ENCODE peak calls at places on chromosomes 16 and 17, in seven cellular contexts. Q is amygdala, U is neural progenitor cell, I is NCI-H1105, V is HS-27A, R is lower leg skin, B is heart right ventricle. K is an unnamed sample.

GRCh38 chr17:31052187-31052889 is 42.4 kb upstream of the NF1 start:
- DNase-seq in Q (no peak), U (no peak), I (no peak), V (peak), R (peak), B (peak), K (peak)

GRCh38 chr16:2515180-2515803 is 1.5 kb downstream of the ATP6V0C start:
- DNase-seq in Q (no peak), U (no peak), I (no peak), V (no peak), R (no peak), B (peak), K (no peak)

GRCh38 chr16:31181102-31181830 is 1.3 kb downstream of the FUS start:
- DNase-seq in Q (no peak), U (peak), I (no peak), V (no peak), R (peak), B (peak), K (peak)

GRCh38 chr17:17853811-17854527 is 17.2 kb upstream of the SREBF1 start:
- DNase-seq in Q (no peak), U (no peak), I (no peak), V (no peak), R (no peak), B (no peak), K (no peak)

GRCh38 chr16:11679941-11680911 is 12.0 kb downstream of the SNN start:
- DNase-seq in Q (no peak), U (no peak), I (no peak), V (no peak), R (no peak), B (no peak), K (no peak)

GRCh38 chr16:84082835-84083569 is 33.7 kb downstream of the MBTPS1 start:
- DNase-seq in Q (peak), U (no peak), I (no peak), V (no peak), R (no peak), B (no peak), K (no peak)

GRCh38 chr17:16920628-16921020 is 51.3 kb downstream of the TNFRSF13B start:
- DNase-seq in Q (no peak), U (no peak), I (no peak), V (no peak), R (no peak), B (no peak), K (no peak)

GRCh38 chr17:67180275-67180674 is 64.7 kb downstream of the HELZ start:
- DNase-seq in Q (no peak), U (no peak), I (no peak), V (no peak), R (no peak), B (no peak), K (no peak)

GRCh38 chr17:83091257-83092141 is 12.1 kb downstream of the METRNL start:
- DNase-seq in Q (no peak), U (no peak), I (no peak), V (no peak), R (peak), B (no peak), K (no peak)

GRCh38 chr17:54524501-54524900 is 376.2 kb upstream of the TOM1L1 start:
- DNase-seq in Q (no peak), U (no peak), I (no peak), V (no peak), R (no peak), B (no peak), K (no peak)

GRCh38 chr16:68798398-68798797 is 44.9 kb upstream of the TANGO6 start:
- DNase-seq in Q (no peak), U (no peak), I (peak), V (no peak), R (peak), B (no peak), K (no peak)

GRCh38 chr17:79954281-79955166 is 81.1 kb downstream of the TBC1D16 start:
- DNase-seq in Q (no peak), U (no peak), I (no peak), V (no peak), R (no peak), B (no peak), K (peak)

GRCh38 chr16:68564367-68564985 is 25.4 kb downstream of the ZFP90 start:
- DNase-seq in Q (no peak), U (peak), I (no peak), V (no peak), R (no peak), B (no peak), K (no peak)

GRCh38 chr17:307741-308507 is 44.7 kb downstream of the RPH3AL start:
- DNase-seq in Q (no peak), U (no peak), I (no peak), V (no peak), R (no peak), B (peak), K (peak)

GRCh38 chr17:42110301-42111264 is 1.9 kb downstream of the DHX58 start:
- DNase-seq in Q (no peak), U (no peak), I (no peak), V (no peak), R (no peak), B (no peak), K (no peak)

GRCh38 chr17:3888343-3889171 is 4.3 kb downstream of the CAMKK1 start:
- DNase-seq in Q (no peak), U (peak), I (no peak), V (no peak), R (peak), B (peak), K (no peak)

GRCh38 chr17:44556854-44557606 is at the start of gene FZD2:
- DNase-seq in Q (peak), U (peak), I (peak), V (peak), R (peak), B (peak), K (peak)

GRCh38 chr17:44359458-44360143 is 4.1 kb downstream of the FAM171A2 start:
- DNase-seq in Q (no peak), U (no peak), I (no peak), V (no peak), R (no peak), B (no peak), K (peak)

GRCh38 chr17:3754458-3755334 is 31.0 kb downstream of the HASPIN start:
- DNase-seq in Q (no peak), U (peak), I (peak), V (no peak), R (peak), B (no peak), K (peak)

GRCh38 chr16:87832759-87833502 is 36.4 kb downstream of the SLC7A5 start:
- DNase-seq in Q (no peak), U (no peak), I (no peak), V (no peak), R (no peak), B (no peak), K (no peak)

GRCh38 chr17:80673152-80673920 is 128.7 kb downstream of the RPTOR start:
- DNase-seq in Q (no peak), U (no peak), I (peak), V (no peak), R (no peak), B (no peak), K (no peak)

GRCh38 chr16:46830417-46830901 is 521 bp downstream of the C16orf87 start:
- DNase-seq in Q (no peak), U (peak), I (peak), V (no peak), R (no peak), B (peak), K (peak)

GRCh38 chr17:2996208-2996855 is 67.1 kb downstream of the OR1D5 start:
- DNase-seq in Q (no peak), U (no peak), I (no peak), V (no peak), R (no peak), B (no peak), K (no peak)

GRCh38 chr17:2054262-2054739 is 602 bp upstream of the HIC1 start:
- DNase-seq in Q (no peak), U (no peak), I (peak), V (no peak), R (no peak), B (no peak), K (peak)

GRCh38 chr16:60318486-60318885 is 1584.4 kb upstream of the GOT2 start:
- DNase-seq in Q (no peak), U (no peak), I (no peak), V (no peak), R (no peak), B (no peak), K (no peak)

GRCh38 chr17:8912060-8912981 is 44.8 kb upstream of the PIK3R6 start:
- DNase-seq in Q (no peak), U (peak), I (no peak), V (no peak), R (no peak), B (no peak), K (no peak)

GRCh38 chr17:18992454-18993130 is 12.0 kb downstream of the FAM83G start:
- DNase-seq in Q (no peak), U (no peak), I (no peak), V (no peak), R (no peak), B (no peak), K (no peak)

GRCh38 chr16:1727651-1728624 is 21.9 kb downstream of the MAPK8IP3 start:
- DNase-seq in Q (no peak), U (no peak), I (no peak), V (no peak), R (no peak), B (no peak), K (no peak)

GRCh38 chr17:37672545-37673078 is 29.4 kb upstream of the DDX52 start:
- DNase-seq in Q (no peak), U (no peak), I (no peak), V (no peak), R (no peak), B (no peak), K (no peak)

GRCh38 chr17:65020284-65020683 is 36.3 kb downstream of the GNA13 start:
- DNase-seq in Q (no peak), U (no peak), I (no peak), V (no peak), R (no peak), B (no peak), K (no peak)

GRCh38 chr16:87723224-87723619 is 42.6 kb downstream of the KLHDC4 start:
- DNase-seq in Q (peak), U (no peak), I (peak), V (no peak), R (peak), B (peak), K (peak)

K was measured in natural killer cell treated with Interleukin-12 subunit alpha and Interleukin-12 subunit beta and Interleukin-15 and Interleukin-18, amount 100 ng/mL, for 72 hours.